ENCODE peak calls at places on chromosomes 3 and 15, in eight cellular contexts. One of them, this sample, is unnamed.

GRCh38 chr15:67064607-67065530 is 533 bp upstream of the SMAD3 start:
- DNase-seq in heart left ventricle: no peak
- DNase-seq in body of pancreas: peak
- DNase-seq in lower lobe of right lung: peak
- DNase-seq in neural progenitor cell: peak
- DNase-seq in hepatocyte: peak
- DNase-seq in GM23248: no peak
- DNase-seq in PC-3: peak
- DNase-seq in this sample: no peak

GRCh38 chr15:42494998-42495360 is 455 bp upstream of the SNAP23 start:
- DNase-seq in heart left ventricle: peak
- DNase-seq in body of pancreas: peak
- DNase-seq in lower lobe of right lung: no peak
- DNase-seq in neural progenitor cell: peak
- DNase-seq in hepatocyte: peak
- DNase-seq in GM23248: peak
- DNase-seq in PC-3: peak
- DNase-seq in this sample: no peak

GRCh38 chr3:45803252-45803935 is 7.1 kb upstream of the SLC6A20 start:
- DNase-seq in heart left ventricle: no peak
- DNase-seq in body of pancreas: no peak
- DNase-seq in lower lobe of right lung: no peak
- DNase-seq in neural progenitor cell: no peak
- DNase-seq in hepatocyte: no peak
- DNase-seq in GM23248: no peak
- DNase-seq in PC-3: no peak
- DNase-seq in this sample: no peak

GRCh38 chr15:59764775-59765174 is 75.7 kb upstream of the BNIP2 start:
- DNase-seq in heart left ventricle: no peak
- DNase-seq in body of pancreas: no peak
- DNase-seq in lower lobe of right lung: no peak
- DNase-seq in neural progenitor cell: peak
- DNase-seq in hepatocyte: no peak
- DNase-seq in GM23248: no peak
- DNase-seq in PC-3: no peak
- DNase-seq in this sample: no peak

GRCh38 chr3:129892486-129892856 is 1.0 kb downstream of the TMCC1 start:
- DNase-seq in heart left ventricle: no peak
- DNase-seq in body of pancreas: no peak
- DNase-seq in lower lobe of right lung: no peak
- DNase-seq in neural progenitor cell: no peak
- DNase-seq in hepatocyte: no peak
- DNase-seq in GM23248: no peak
- DNase-seq in PC-3: no peak
- DNase-seq in this sample: no peak

GRCh38 chr3:49939858-49940666 is at the start of gene RBM6:
- DNase-seq in heart left ventricle: peak
- DNase-seq in body of pancreas: peak
- DNase-seq in lower lobe of right lung: peak
- DNase-seq in neural progenitor cell: peak
- DNase-seq in hepatocyte: peak
- DNase-seq in GM23248: peak
- DNase-seq in PC-3: peak
- DNase-seq in this sample: peak

GRCh38 chr15:68112711-68113110 is 58.6 kb downstream of the PIAS1 start:
- DNase-seq in heart left ventricle: no peak
- DNase-seq in body of pancreas: no peak
- DNase-seq in lower lobe of right lung: no peak
- DNase-seq in neural progenitor cell: no peak
- DNase-seq in hepatocyte: no peak
- DNase-seq in GM23248: peak
- DNase-seq in PC-3: no peak
- DNase-seq in this sample: no peak

GRCh38 chr3:196638922-196639516 is 475 bp upstream of the NRROS start:
- DNase-seq in heart left ventricle: no peak
- DNase-seq in body of pancreas: no peak
- DNase-seq in lower lobe of right lung: no peak
- DNase-seq in neural progenitor cell: no peak
- DNase-seq in hepatocyte: no peak
- DNase-seq in GM23248: peak
- DNase-seq in PC-3: no peak
- DNase-seq in this sample: no peak

GRCh38 chr3:8597515-8597853 is 47.1 kb downstream of the SSUH2 start:
- DNase-seq in heart left ventricle: no peak
- DNase-seq in body of pancreas: no peak
- DNase-seq in lower lobe of right lung: no peak
- DNase-seq in neural progenitor cell: no peak
- DNase-seq in hepatocyte: no peak
- DNase-seq in GM23248: no peak
- DNase-seq in PC-3: no peak
- DNase-seq in this sample: no peak

GRCh38 chr3:77931272-77932009 is 891.5 kb downstream of the ROBO2 start:
- DNase-seq in heart left ventricle: peak
- DNase-seq in body of pancreas: no peak
- DNase-seq in lower lobe of right lung: no peak
- DNase-seq in neural progenitor cell: no peak
- DNase-seq in hepatocyte: no peak
- DNase-seq in GM23248: no peak
- DNase-seq in PC-3: no peak
- DNase-seq in this sample: no peak

GRCh38 chr3:105809204-105809893 is 59.5 kb downstream of the CBLB start:
- DNase-seq in heart left ventricle: no peak
- DNase-seq in body of pancreas: no peak
- DNase-seq in lower lobe of right lung: no peak
- DNase-seq in neural progenitor cell: no peak
- DNase-seq in hepatocyte: no peak
- DNase-seq in GM23248: no peak
- DNase-seq in PC-3: peak
- DNase-seq in this sample: no peak

GRCh38 chr15:71397377-71397776 is 282.1 kb downstream of the THSD4 start:
- DNase-seq in heart left ventricle: no peak
- DNase-seq in body of pancreas: no peak
- DNase-seq in lower lobe of right lung: peak
- DNase-seq in neural progenitor cell: no peak
- DNase-seq in hepatocyte: no peak
- DNase-seq in GM23248: no peak
- DNase-seq in PC-3: peak
- DNase-seq in this sample: no peak

GRCh38 chr3:38834110-38834509 is 18.1 kb upstream of the SCN10A start:
- DNase-seq in heart left ventricle: peak
- DNase-seq in body of pancreas: no peak
- DNase-seq in lower lobe of right lung: no peak
- DNase-seq in neural progenitor cell: peak
- DNase-seq in hepatocyte: peak
- DNase-seq in GM23248: peak
- DNase-seq in PC-3: peak
- DNase-seq in this sample: peak

GRCh38 chr15:67022587-67022986 is 42.8 kb upstream of the SMAD3 start:
- DNase-seq in heart left ventricle: no peak
- DNase-seq in body of pancreas: no peak
- DNase-seq in lower lobe of right lung: no peak
- DNase-seq in neural progenitor cell: no peak
- DNase-seq in hepatocyte: no peak
- DNase-seq in GM23248: no peak
- DNase-seq in PC-3: no peak
- DNase-seq in this sample: no peak

GRCh38 chr15:99409097-99409473 is 156.7 kb upstream of the MEF2A start:
- DNase-seq in heart left ventricle: peak
- DNase-seq in body of pancreas: no peak
- DNase-seq in lower lobe of right lung: peak
- DNase-seq in neural progenitor cell: peak
- DNase-seq in hepatocyte: peak
- DNase-seq in GM23248: peak
- DNase-seq in PC-3: peak
- DNase-seq in this sample: peak

GRCh38 chr15:83278191-83278590 is 6.3 kb downstream of the BNC1 start:
- DNase-seq in heart left ventricle: no peak
- DNase-seq in body of pancreas: no peak
- DNase-seq in lower lobe of right lung: no peak
- DNase-seq in neural progenitor cell: no peak
- DNase-seq in hepatocyte: no peak
- DNase-seq in GM23248: peak
- DNase-seq in PC-3: peak
- DNase-seq in this sample: peak

GRCh38 chr3:150351398-150351797 is 56.7 kb upstream of the TSC22D2 start:
- DNase-seq in heart left ventricle: no peak
- DNase-seq in body of pancreas: no peak
- DNase-seq in lower lobe of right lung: no peak
- DNase-seq in neural progenitor cell: no peak
- DNase-seq in hepatocyte: no peak
- DNase-seq in GM23248: no peak
- DNase-seq in PC-3: no peak
- DNase-seq in this sample: no peak

GRCh38 chr15:73927476-73928240 is 1.4 kb downstream of the LOXL1 start:
- DNase-seq in heart left ventricle: peak
- DNase-seq in body of pancreas: peak
- DNase-seq in lower lobe of right lung: peak
- DNase-seq in neural progenitor cell: peak
- DNase-seq in hepatocyte: peak
- DNase-seq in GM23248: peak
- DNase-seq in PC-3: peak
- DNase-seq in this sample: peak

GRCh38 chr3:10249833-10250232 is 1.6 kb downstream of the TATDN2 start:
- DNase-seq in heart left ventricle: no peak
- DNase-seq in body of pancreas: no peak
- DNase-seq in lower lobe of right lung: no peak
- DNase-seq in neural progenitor cell: no peak
- DNase-seq in hepatocyte: no peak
- DNase-seq in GM23248: peak
- DNase-seq in PC-3: peak
- DNase-seq in this sample: no peak
- H3K4me3 ChIP-seq in heart left ventricle: peak
- H3K4me3 ChIP-seq in body of pancreas: no peak
- H3K4me3 ChIP-seq in lower lobe of right lung: peak
- H3K4me3 ChIP-seq in neural progenitor cell: peak
- H3K4me3 ChIP-seq in hepatocyte: peak
- H3K4me3 ChIP-seq in GM23248: peak
- H3K4me3 ChIP-seq in PC-3: peak
- H3K4me3 ChIP-seq in this sample: peak

GRCh38 chr15:62835351-62835750 is 207.2 kb upstream of the TPM1 start:
- DNase-seq in heart left ventricle: peak
- DNase-seq in body of pancreas: peak
- DNase-seq in lower lobe of right lung: no peak
- DNase-seq in neural progenitor cell: no peak
- DNase-seq in hepatocyte: no peak
- DNase-seq in GM23248: no peak
- DNase-seq in PC-3: no peak
- DNase-seq in this sample: no peak

GRCh38 chr15:62832231-62832630 is 210.3 kb upstream of the TPM1 start:
- DNase-seq in heart left ventricle: no peak
- DNase-seq in body of pancreas: no peak
- DNase-seq in lower lobe of right lung: no peak
- DNase-seq in neural progenitor cell: no peak
- DNase-seq in hepatocyte: no peak
- DNase-seq in GM23248: no peak
- DNase-seq in PC-3: no peak
- DNase-seq in this sample: peak

GRCh38 chr15:62834686-62835279 is 207.8 kb upstream of the TPM1 start:
- DNase-seq in heart left ventricle: no peak
- DNase-seq in body of pancreas: no peak
- DNase-seq in lower lobe of right lung: no peak
- DNase-seq in neural progenitor cell: no peak
- DNase-seq in hepatocyte: no peak
- DNase-seq in GM23248: no peak
- DNase-seq in PC-3: no peak
- DNase-seq in this sample: no peak

GRCh38 chr15:62833671-62834070 is 208.9 kb upstream of the TPM1 start:
- DNase-seq in heart left ventricle: no peak
- DNase-seq in body of pancreas: no peak
- DNase-seq in lower lobe of right lung: no peak
- DNase-seq in neural progenitor cell: peak
- DNase-seq in hepatocyte: peak
- DNase-seq in GM23248: no peak
- DNase-seq in PC-3: no peak
- DNase-seq in this sample: no peak

GRCh38 chr15:62835762-62836161 is 206.8 kb upstream of the TPM1 start:
- DNase-seq in heart left ventricle: no peak
- DNase-seq in body of pancreas: no peak
- DNase-seq in lower lobe of right lung: no peak
- DNase-seq in neural progenitor cell: no peak
- DNase-seq in hepatocyte: no peak
- DNase-seq in GM23248: no peak
- DNase-seq in PC-3: no peak
- DNase-seq in this sample: no peak
- H3K4me3 ChIP-seq in heart left ventricle: no peak
- H3K4me3 ChIP-seq in body of pancreas: no peak
- H3K4me3 ChIP-seq in lower lobe of right lung: no peak
- H3K4me3 ChIP-seq in neural progenitor cell: no peak
- H3K4me3 ChIP-seq in hepatocyte: no peak
- H3K4me3 ChIP-seq in GM23248: no peak
- H3K4me3 ChIP-seq in PC-3: no peak
- H3K4me3 ChIP-seq in this sample: no peak

GRCh38 chr3:16300282-16300681 is 35.3 kb downstream of the OXNAD1 start:
- DNase-seq in heart left ventricle: no peak
- DNase-seq in body of pancreas: no peak
- DNase-seq in lower lobe of right lung: no peak
- DNase-seq in neural progenitor cell: no peak
- DNase-seq in hepatocyte: no peak
- DNase-seq in GM23248: no peak
- DNase-seq in PC-3: no peak
- DNase-seq in this sample: no peak
- H3K4me3 ChIP-seq in heart left ventricle: no peak
- H3K4me3 ChIP-seq in body of pancreas: no peak
- H3K4me3 ChIP-seq in lower lobe of right lung: no peak
- H3K4me3 ChIP-seq in neural progenitor cell: no peak
- H3K4me3 ChIP-seq in hepatocyte: no peak
- H3K4me3 ChIP-seq in GM23248: no peak
- H3K4me3 ChIP-seq in PC-3: no peak
- H3K4me3 ChIP-seq in this sample: no peak

DNA sequence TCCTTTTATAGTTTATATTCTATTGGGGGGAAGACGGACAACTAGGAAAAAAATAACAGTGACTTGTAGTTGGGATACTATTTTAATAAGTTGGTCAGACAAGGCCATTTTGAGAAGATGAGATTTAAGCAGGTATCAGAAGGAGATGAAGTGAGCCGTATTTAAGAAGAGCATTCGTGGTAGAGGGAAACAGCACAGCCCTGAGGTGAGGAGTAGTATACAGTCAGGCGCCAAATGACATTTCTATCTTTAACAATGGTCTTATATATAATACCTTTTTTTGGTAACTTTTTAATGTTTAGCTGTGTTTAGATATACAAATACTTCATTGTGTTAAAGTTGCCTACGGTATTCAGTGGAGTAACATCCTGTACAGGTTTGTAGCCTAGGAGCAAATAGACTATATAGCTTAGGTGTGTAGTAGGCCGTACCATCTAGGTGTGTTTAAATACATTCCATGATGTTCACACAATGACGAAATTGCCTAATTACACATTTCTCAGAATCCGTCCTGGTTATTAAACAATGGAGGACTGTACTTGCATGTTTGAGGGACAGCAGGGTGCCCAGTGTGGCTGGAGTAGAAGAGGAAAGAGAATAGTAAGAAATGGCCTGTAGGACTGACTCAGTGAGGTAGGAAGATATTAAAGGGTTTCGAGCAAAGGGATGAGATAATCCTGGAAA is 1.6 kb downstream of the NKTR start:
- DNase-seq in heart left ventricle: no peak
- DNase-seq in body of pancreas: no peak
- DNase-seq in lower lobe of right lung: no peak
- DNase-seq in neural progenitor cell: peak
- DNase-seq in hepatocyte: peak
- DNase-seq in GM23248: peak
- DNase-seq in PC-3: peak
- DNase-seq in this sample: no peak
- H3K4me3 ChIP-seq in heart left ventricle: peak
- H3K4me3 ChIP-seq in body of pancreas: no peak
- H3K4me3 ChIP-seq in lower lobe of right lung: peak
- H3K4me3 ChIP-seq in neural progenitor cell: peak
- H3K4me3 ChIP-seq in hepatocyte: peak
- H3K4me3 ChIP-seq in GM23248: peak
- H3K4me3 ChIP-seq in PC-3: peak
- H3K4me3 ChIP-seq in this sample: peak